ENCODE peak calls at places on chromosomes 13 and 19, in six cellular contexts. O, S, B, L, J and U are unnamed samples.

GRCh38 chr13:90710355-90710754 is 637.1 kb upstream of the MIR17HG start:
- DNase-seq in B (no peak), O (no peak), J (no peak), L (no peak), S (no peak), U (no peak)

GRCh38 chr19:15331419-15332310 is 674 bp downstream of the BRD4 start:
- DNase-seq in J (no peak), S (peak; percentile 79), L (no peak), O (peak; percentile 50), B (no peak), U (peak; percentile 54)

GRCh38 chr13:89455741-89456140 is 1784.6 kb downstream of the SLITRK5 start:
- DNase-seq in J (no peak), S (no peak), O (no peak), L (no peak), B (no peak), U (no peak)

GRCh38 chr19:48329167-48329891 is 4.0 kb downstream of the EMP3 start:
- DNase-seq in L (no peak), B (no peak), J (peak; percentile 42), S (peak; percentile 52), O (no peak), U (no peak)

GRCh38 chr13:98274921-98275487 is 97.9 kb upstream of the RNF113B start:
- DNase-seq in O (no peak), J (no peak), L (no peak), B (no peak), S (no peak), U (no peak)

GRCh38 chr13:19169496-19169895 is 12.1 kb downstream of the TUBA3C start:
- DNase-seq in J (no peak), O (no peak), B (no peak), L (no peak), S (no peak), U (no peak)

GRCh38 chr13:30124131-30124768 is 183.1 kb downstream of the KATNAL1 start:
- DNase-seq in S (no peak), J (no peak), O (no peak), L (no peak), B (no peak), U (no peak)

GRCh38 chr13:39047560-39047959 is 9.3 kb downstream of the NHLRC3 start:
- DNase-seq in L (peak; percentile 33), O (no peak), S (no peak), B (no peak), J (no peak), U (no peak)

GRCh38 chr13:85665286-85665685 is 133.9 kb downstream of the SLITRK6 start:
- DNase-seq in B (no peak), L (no peak), S (no peak), J (no peak), O (no peak), U (no peak)

GRCh38 chr13:99949657-99950413 is 21.7 kb downstream of the ZIC5 start:
- DNase-seq in S (no peak), B (no peak), J (no peak), L (no peak), O (no peak), U (no peak)

GRCh38 chr13:106033634-106034033 is 501.8 kb downstream of the EFNB2 start:
- DNase-seq in O (no peak), J (no peak), L (no peak), S (no peak), B (peak; percentile 4), U (no peak)

GRCh38 chr13:47251771-47252170 is 354.9 kb upstream of the HTR2A start:
- DNase-seq in B (no peak), S (no peak), L (no peak), J (no peak), O (no peak), U (no peak)

GRCh38 chr13:33800646-33801186 is 17.2 kb upstream of the RFC3 start:
- DNase-seq in B (no peak), O (no peak), J (no peak), S (no peak), L (no peak), U (no peak)

GRCh38 chr19:1156305-1156801 is 17.7 kb downstream of the SBNO2 start:
- DNase-seq in O (no peak), S (no peak), J (no peak), B (no peak), L (no peak), U (no peak)

GRCh38 chr19:46288896-46289588 is 7.8 kb upstream of the HIF3A start:
- DNase-seq in J (no peak), L (no peak), S (no peak), B (peak; percentile 36), O (no peak), U (no peak)

GRCh38 chr19:49442793-49443365 is 1.6 kb upstream of the SLC17A7 start:
- DNase-seq in S (peak; percentile 91), B (peak; percentile 86), O (peak; percentile 70), J (no peak), L (peak; percentile 96), U (peak; percentile 71)

GRCh38 chr19:22140356-22140755 is 56.4 kb downstream of the ZNF676 start:
- DNase-seq in B (no peak), J (no peak), L (no peak), S (no peak), O (no peak), U (no peak)

GRCh38 chr19:16566161-16566560 is 6.1 kb downstream of the SLC35E1 start:
- DNase-seq in S (no peak), B (no peak), J (no peak), O (no peak), L (no peak), U (no peak)

GRCh38 chr13:25286308-25286968 is 850 bp downstream of the MTMR6 start:
- DNase-seq in O (no peak), L (no peak), S (no peak), B (peak; percentile 24), J (no peak), U (peak; percentile 24)

GRCh38 chr13:67226686-67227085 is 3.5 kb downstream of the PCDH9 start:
- DNase-seq in S (no peak), L (no peak), B (no peak), O (no peak), J (no peak), U (no peak)

GRCh38 chr13:101384929-101385328 is 31.4 kb downstream of the NALCN start:
- DNase-seq in O (no peak), S (no peak), J (no peak), B (no peak), L (no peak), U (no peak)

GRCh38 chr13:64078025-64078424 is 2662.4 kb upstream of the PCDH20 start:
- DNase-seq in O (no peak), J (no peak), L (no peak), B (peak; percentile 72), S (no peak), U (no peak)

GRCh38 chr19:33075519-33075918 is 5.5 kb upstream of the GPATCH1 start:
- DNase-seq in B (no peak), S (no peak), L (no peak), J (no peak), O (no peak), U (no peak)

GRCh38 chr19:34265221-34265650 is 10.9 kb downstream of the GARRE1 start:
- DNase-seq in J (no peak), B (no peak), O (no peak), S (no peak), L (no peak), U (no peak)
- TF ChIP-seq POLR2AphosphoS5 in J (no peak), B (no peak), O (no peak), S (no peak), L (no peak), U (no peak)

DNA sequence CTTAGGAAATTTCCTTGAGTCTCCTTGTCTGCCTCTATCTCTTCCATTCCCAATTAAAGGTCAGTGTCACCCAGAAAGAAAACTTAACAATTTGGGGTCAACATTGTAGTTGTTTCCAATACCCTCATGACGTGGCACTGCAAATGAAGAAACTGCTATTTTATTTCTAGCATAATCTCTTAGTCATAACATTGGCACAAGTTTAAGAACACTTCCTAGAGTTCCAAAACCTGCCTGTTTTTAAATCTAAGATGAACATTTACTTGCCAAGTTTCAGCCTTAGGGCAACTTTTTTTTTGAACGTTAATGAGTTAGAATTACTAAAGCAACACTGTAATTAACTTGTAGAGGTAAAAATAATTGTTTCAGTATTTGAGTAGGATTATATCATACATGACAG is 108.0 kb downstream of the LMO7 start:
- DNase-seq in O (no peak), S (no peak), L (no peak), B (no peak), J (no peak), U (no peak)
- TF ChIP-seq TAF1 in O (no peak), S (no peak), L (no peak), B (no peak), J (no peak), U (no peak)

GRCh38 chr19:56537442-56537841 is 1.3 kb upstream of the ZFP28 start:
- DNase-seq in L (no peak), B (no peak), J (no peak), O (no peak), S (no peak), U (no peak)

GRCh38 chr19:56538254-56538760 is 441 bp upstream of the ZFP28 start:
- DNase-seq in L (peak; percentile 75), O (peak; percentile 66), J (peak; percentile 3), S (no peak), B (no peak), U (peak; percentile 11)

GRCh38 chr19:56543776-56544175 is 5.0 kb downstream of the ZFP28 start:
- DNase-seq in L (no peak), B (no peak), S (no peak), O (no peak), J (no peak), U (no peak)

GRCh38 chr19:56538761-56539263 is at the start of gene ZFP28:
- DNase-seq in L (no peak), S (no peak), O (peak; percentile 32), B (no peak), J (no peak), U (peak; percentile 8)
- TF ChIP-seq POLR2A in L (no peak), S (no peak), O (no peak), B (no peak), J (no peak), U (no peak)

GRCh38 chr19:6739390-6739883 is at the start of gene TRIP10:
- DNase-seq in L (no peak), S (peak; percentile 93), B (peak; percentile 68), J (no peak), O (peak; percentile 87), U (peak; percentile 87)

GRCh38 chr19:6739884-6740588 is 556 bp downstream of the TRIP10 start:
- DNase-seq in J (no peak), B (no peak), O (no peak), L (no peak), S (peak; percentile 85), U (no peak)

GRCh38 chr19:6743071-6743470 is 3.6 kb downstream of the TRIP10 start:
- DNase-seq in J (no peak), S (no peak), O (no peak), L (no peak), B (no peak), U (no peak)

GRCh38 chr19:6738726-6739389 is 622 bp upstream of the TRIP10 start:
- DNase-seq in B (no peak), J (no peak), S (no peak), O (no peak), L (no peak), U (no peak)

GRCh38 chr19:6740589-6741348 is 1.3 kb downstream of the TRIP10 start:
- DNase-seq in O (no peak), L (no peak), S (peak; percentile 42), B (no peak), J (no peak), U (no peak)
- TF ChIP-seq POLR2AphosphoS5 in O (no peak), L (no peak), S (no peak), B (no peak), J (no peak), U (no peak)